ENCODE peak calls at places on chromosomes 4 and X, in eight cellular contexts. One of them, this sample, is unnamed.
A peak's percentile ranks its signal among the peaks of the same experiment; 100 is the strongest.

GRCh38 chr4:125650557-125650956 is 335.8 kb downstream of the FAT4 start:
- DNase-seq in psoas muscle: no peak
- DNase-seq in pancreas: no peak
- DNase-seq in cardiac muscle cell: no peak
- DNase-seq in PC-3: no peak
- DNase-seq in left ventricle myocardium inferior: no peak
- DNase-seq in BE2C: no peak
- DNase-seq in right cardiac atrium: no peak
- DNase-seq in this sample: no peak

GRCh38 chr4:183563874-183564273 is 59.0 kb downstream of the ING2 start:
- DNase-seq in psoas muscle: no peak
- DNase-seq in pancreas: no peak
- DNase-seq in cardiac muscle cell: peak; percentile 27
- DNase-seq in PC-3: peak; percentile 42
- DNase-seq in left ventricle myocardium inferior: no peak
- DNase-seq in BE2C: no peak
- DNase-seq in right cardiac atrium: no peak
- DNase-seq in this sample: no peak

GRCh38 chrX:7170903-7171302 is 22.9 kb upstream of the PUDP start:
- DNase-seq in psoas muscle: no peak
- DNase-seq in pancreas: no peak
- DNase-seq in cardiac muscle cell: peak; percentile 13
- DNase-seq in PC-3: peak; percentile 43
- DNase-seq in left ventricle myocardium inferior: no peak
- DNase-seq in BE2C: peak; percentile 39
- DNase-seq in right cardiac atrium: no peak
- DNase-seq in this sample: peak; percentile 62

GRCh38 chr4:109432676-109433075 is 939 bp upstream of the SEC24B start:
- DNase-seq in psoas muscle: no peak
- DNase-seq in pancreas: no peak
- DNase-seq in cardiac muscle cell: peak; percentile 83
- DNase-seq in PC-3: no peak
- DNase-seq in left ventricle myocardium inferior: no peak
- DNase-seq in BE2C: no peak
- DNase-seq in right cardiac atrium: no peak
- DNase-seq in this sample: no peak

GRCh38 chrX:114071412-114071811 is 512.5 kb upstream of the HTR2C start:
- DNase-seq in psoas muscle: no peak
- DNase-seq in pancreas: no peak
- DNase-seq in cardiac muscle cell: no peak
- DNase-seq in PC-3: no peak
- DNase-seq in left ventricle myocardium inferior: no peak
- DNase-seq in BE2C: no peak
- DNase-seq in right cardiac atrium: no peak
- DNase-seq in this sample: no peak

GRCh38 chr4:54988655-54989054 is 136.7 kb downstream of the KDR start:
- DNase-seq in psoas muscle: no peak
- DNase-seq in pancreas: no peak
- DNase-seq in cardiac muscle cell: no peak
- DNase-seq in PC-3: no peak
- DNase-seq in left ventricle myocardium inferior: no peak
- DNase-seq in BE2C: no peak
- DNase-seq in right cardiac atrium: no peak
- DNase-seq in this sample: no peak

GRCh38 chr4:8911311-8912088 is 39.9 kb upstream of the HMX1 start:
- DNase-seq in psoas muscle: no peak
- DNase-seq in pancreas: no peak
- DNase-seq in cardiac muscle cell: no peak
- DNase-seq in PC-3: no peak
- DNase-seq in left ventricle myocardium inferior: no peak
- DNase-seq in BE2C: no peak
- DNase-seq in right cardiac atrium: no peak
- DNase-seq in this sample: no peak

GRCh38 chr4:153724606-153725005 is 35.2 kb downstream of the RNF175 start:
- DNase-seq in psoas muscle: no peak
- DNase-seq in pancreas: no peak
- DNase-seq in cardiac muscle cell: no peak
- DNase-seq in PC-3: no peak
- DNase-seq in left ventricle myocardium inferior: no peak
- DNase-seq in BE2C: no peak
- DNase-seq in right cardiac atrium: no peak
- DNase-seq in this sample: no peak

GRCh38 chrX:53239474-53239873 is 14.5 kb upstream of the KDM5C start:
- DNase-seq in psoas muscle: no peak
- DNase-seq in pancreas: no peak
- DNase-seq in cardiac muscle cell: no peak
- DNase-seq in PC-3: peak; percentile 29
- DNase-seq in left ventricle myocardium inferior: no peak
- DNase-seq in BE2C: peak; percentile 63
- DNase-seq in right cardiac atrium: no peak
- DNase-seq in this sample: peak; percentile 67

GRCh38 chrX:55452825-55453124 is 848 bp downstream of the MAGEH1 start:
- DNase-seq in psoas muscle: no peak
- DNase-seq in pancreas: no peak
- DNase-seq in cardiac muscle cell: no peak
- DNase-seq in PC-3: no peak
- DNase-seq in left ventricle myocardium inferior: no peak
- DNase-seq in BE2C: no peak
- DNase-seq in right cardiac atrium: no peak
- DNase-seq in this sample: no peak
- H3K4me3 ChIP-seq in psoas muscle: peak overlapping the region; percentile 76
- H3K4me3 ChIP-seq in pancreas: peak overlapping the region; percentile 50
- H3K4me3 ChIP-seq in cardiac muscle cell: peak overlapping the region; percentile 56
- H3K4me3 ChIP-seq in PC-3: peak overlapping the region; percentile 63
- H3K4me3 ChIP-seq in left ventricle myocardium inferior: peak overlapping the region; percentile 79
- H3K4me3 ChIP-seq in BE2C: peak overlapping the region; percentile 83
- H3K4me3 ChIP-seq in right cardiac atrium: peak overlapping the region; percentile 90
- H3K4me3 ChIP-seq in this sample: peak overlapping the region; percentile 43

DNA sequence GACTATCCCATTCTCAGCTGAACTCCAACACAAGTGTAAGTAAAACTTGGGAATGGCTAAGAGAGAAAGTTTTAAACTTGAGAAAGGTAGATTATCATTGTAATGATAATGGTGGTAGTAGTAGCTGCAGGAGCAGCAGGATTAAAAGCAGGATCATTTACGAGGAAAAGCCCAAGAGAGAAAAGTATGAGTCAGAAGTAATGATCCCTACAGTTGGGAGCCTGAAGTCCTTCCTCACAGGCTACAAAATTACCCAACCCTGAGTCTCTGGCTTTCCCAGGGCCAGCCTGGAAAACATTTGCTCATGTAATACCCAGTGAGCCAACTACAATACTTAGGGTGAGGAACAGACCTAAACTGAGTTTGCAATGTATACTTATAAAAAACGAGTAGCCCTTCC is 4.4 kb upstream of the PRDM8 start:
- DNase-seq in psoas muscle: no peak
- DNase-seq in pancreas: no peak
- DNase-seq in cardiac muscle cell: peak; percentile 49
- DNase-seq in PC-3: peak; percentile 68
- DNase-seq in left ventricle myocardium inferior: no peak
- DNase-seq in BE2C: no peak
- DNase-seq in right cardiac atrium: no peak
- DNase-seq in this sample: no peak
- H3K27me3 ChIP-seq in psoas muscle: peaks cover 12% of the 10 kb centered on the region
- H3K27me3 ChIP-seq in pancreas: peaks cover 50% of the 10 kb centered on the region
- H3K27me3 ChIP-seq in cardiac muscle cell: peaks cover 100% of the 10 kb centered on the region
- H3K27me3 ChIP-seq in PC-3: no peaks in the 10 kb centered on the region
- H3K27me3 ChIP-seq in left ventricle myocardium inferior: peaks cover 99% of the 10 kb centered on the region
- H3K27me3 ChIP-seq in BE2C: peaks cover 18% of the 10 kb centered on the region
- H3K27me3 ChIP-seq in right cardiac atrium: peaks cover 5% of the 10 kb centered on the region
- H3K27me3 ChIP-seq in this sample: no peaks in the 10 kb centered on the region

GRCh38 chr4:40234519-40235039 is 37.7 kb downstream of the RHOH start:
- DNase-seq in psoas muscle: no peak
- DNase-seq in pancreas: no peak
- DNase-seq in cardiac muscle cell: no peak
- DNase-seq in PC-3: no peak
- DNase-seq in left ventricle myocardium inferior: no peak
- DNase-seq in BE2C: no peak
- DNase-seq in right cardiac atrium: no peak
- DNase-seq in this sample: no peak

GRCh38 chr4:40233227-40233626 is 36.4 kb downstream of the RHOH start:
- DNase-seq in psoas muscle: no peak
- DNase-seq in pancreas: no peak
- DNase-seq in cardiac muscle cell: no peak
- DNase-seq in PC-3: no peak
- DNase-seq in left ventricle myocardium inferior: no peak
- DNase-seq in BE2C: no peak
- DNase-seq in right cardiac atrium: no peak
- DNase-seq in this sample: no peak

GRCh38 chr4:40231464-40231863 is 34.6 kb downstream of the RHOH start:
- DNase-seq in psoas muscle: no peak
- DNase-seq in pancreas: no peak
- DNase-seq in cardiac muscle cell: no peak
- DNase-seq in PC-3: no peak
- DNase-seq in left ventricle myocardium inferior: no peak
- DNase-seq in BE2C: no peak
- DNase-seq in right cardiac atrium: no peak
- DNase-seq in this sample: no peak

GRCh38 chr4:40228497-40229365 is 31.9 kb downstream of the RHOH start:
- DNase-seq in psoas muscle: no peak
- DNase-seq in pancreas: no peak
- DNase-seq in cardiac muscle cell: no peak
- DNase-seq in PC-3: peak; percentile 21
- DNase-seq in left ventricle myocardium inferior: no peak
- DNase-seq in BE2C: no peak
- DNase-seq in right cardiac atrium: no peak
- DNase-seq in this sample: peak; percentile 22

GRCh38 chr4:40232610-40233009 is 35.8 kb downstream of the RHOH start:
- DNase-seq in psoas muscle: no peak
- DNase-seq in pancreas: no peak
- DNase-seq in cardiac muscle cell: no peak
- DNase-seq in PC-3: no peak
- DNase-seq in left ventricle myocardium inferior: no peak
- DNase-seq in BE2C: no peak
- DNase-seq in right cardiac atrium: no peak
- DNase-seq in this sample: no peak
- H3K4me1 ChIP-seq in psoas muscle: no peaks in the 10 kb centered on the region
- H3K4me1 ChIP-seq in pancreas: no peaks in the 10 kb centered on the region
- H3K4me1 ChIP-seq in cardiac muscle cell: no peaks in the 10 kb centered on the region
- H3K4me1 ChIP-seq in PC-3: no peaks in the 10 kb centered on the region
- H3K4me1 ChIP-seq in left ventricle myocardium inferior: no peaks in the 10 kb centered on the region
- H3K4me1 ChIP-seq in BE2C: no peaks in the 10 kb centered on the region
- H3K4me1 ChIP-seq in right cardiac atrium: no peaks in the 10 kb centered on the region
- H3K4me1 ChIP-seq in this sample: no peaks in the 10 kb centered on the region

DNA sequence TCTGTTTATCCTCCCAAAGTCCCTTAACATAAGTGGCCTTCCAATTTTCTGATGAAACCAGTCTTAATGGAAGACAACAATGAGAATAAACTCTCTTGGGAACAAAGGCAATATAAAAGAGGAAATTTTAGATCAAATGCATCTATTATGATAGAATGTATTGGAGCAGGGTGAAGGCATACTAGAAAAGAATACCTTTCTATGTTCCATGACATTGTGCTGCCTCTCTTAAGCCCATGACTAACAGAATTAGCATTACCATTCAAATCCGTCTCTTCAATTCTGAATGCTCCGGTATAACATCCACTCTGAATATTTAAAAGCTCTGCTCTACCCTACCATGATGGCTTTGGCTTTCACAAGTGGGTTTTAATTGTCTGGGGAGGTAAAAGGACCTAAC is 1878.4 kb downstream of the ARAP2 start:
- DNase-seq in psoas muscle: no peak
- DNase-seq in pancreas: no peak
- DNase-seq in cardiac muscle cell: no peak
- DNase-seq in PC-3: no peak
- DNase-seq in left ventricle myocardium inferior: no peak
- DNase-seq in BE2C: no peak
- DNase-seq in right cardiac atrium: no peak
- DNase-seq in this sample: peak; percentile 95
- H3K4me3 ChIP-seq in psoas muscle: no peak overlapping the region
- H3K4me3 ChIP-seq in pancreas: no peak overlapping the region
- H3K4me3 ChIP-seq in cardiac muscle cell: no peak overlapping the region
- H3K4me3 ChIP-seq in PC-3: no peak overlapping the region
- H3K4me3 ChIP-seq in left ventricle myocardium inferior: no peak overlapping the region
- H3K4me3 ChIP-seq in BE2C: no peak overlapping the region
- H3K4me3 ChIP-seq in right cardiac atrium: no peak overlapping the region
- H3K4me3 ChIP-seq in this sample: no peak overlapping the region

GRCh38 chrX:25005382-25006185 is 10.2 kb downstream of the ARX start:
- DNase-seq in psoas muscle: no peak
- DNase-seq in pancreas: no peak
- DNase-seq in cardiac muscle cell: no peak
- DNase-seq in PC-3: no peak
- DNase-seq in left ventricle myocardium inferior: no peak
- DNase-seq in BE2C: no peak
- DNase-seq in right cardiac atrium: peak; percentile 37
- DNase-seq in this sample: no peak

GRCh38 chrX:25004040-25004439 is 11.7 kb downstream of the ARX start:
- DNase-seq in psoas muscle: no peak
- DNase-seq in pancreas: no peak
- DNase-seq in cardiac muscle cell: no peak
- DNase-seq in PC-3: no peak
- DNase-seq in left ventricle myocardium inferior: no peak
- DNase-seq in BE2C: no peak
- DNase-seq in right cardiac atrium: no peak
- DNase-seq in this sample: no peak

GRCh38 chrX:25003066-25003849 is 12.5 kb downstream of the ARX start:
- DNase-seq in psoas muscle: no peak
- DNase-seq in pancreas: no peak
- DNase-seq in cardiac muscle cell: no peak
- DNase-seq in PC-3: no peak
- DNase-seq in left ventricle myocardium inferior: no peak
- DNase-seq in BE2C: no peak
- DNase-seq in right cardiac atrium: peak; percentile 17
- DNase-seq in this sample: no peak

GRCh38 chrX:25005034-25005381 is 10.8 kb downstream of the ARX start:
- DNase-seq in psoas muscle: no peak
- DNase-seq in pancreas: no peak
- DNase-seq in cardiac muscle cell: no peak
- DNase-seq in PC-3: no peak
- DNase-seq in left ventricle myocardium inferior: no peak
- DNase-seq in BE2C: no peak
- DNase-seq in right cardiac atrium: no peak
- DNase-seq in this sample: no peak

DNA sequence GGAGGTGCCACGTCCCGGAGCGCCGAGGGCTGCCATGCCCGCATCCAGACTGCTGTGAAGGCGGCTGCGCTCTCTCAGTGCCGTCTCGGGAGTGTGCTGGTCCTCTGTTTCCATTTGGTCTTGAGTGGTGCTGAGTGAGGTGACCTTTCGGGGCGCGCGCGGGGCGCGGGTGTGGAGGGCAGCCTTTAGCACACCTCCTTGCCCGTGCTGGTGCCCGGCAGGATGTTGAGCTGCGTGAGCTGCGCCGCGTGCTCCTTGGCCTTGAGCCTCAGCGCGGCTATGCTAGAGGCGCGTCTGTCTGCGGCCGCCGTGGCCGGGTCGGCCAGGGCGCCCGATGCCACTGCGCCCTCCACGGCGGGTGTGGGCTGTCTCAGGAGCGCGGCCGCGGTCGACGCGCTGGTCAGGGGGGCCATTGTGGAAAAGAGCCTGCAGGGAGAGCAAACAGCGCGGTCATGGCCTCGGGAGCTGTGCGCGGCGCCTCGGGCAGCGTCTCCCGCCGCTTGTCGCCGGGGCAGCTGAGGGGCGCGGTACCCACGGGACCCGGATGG is 11.2 kb downstream of the ARX start:
- DNase-seq in psoas muscle: no peak
- DNase-seq in pancreas: no peak
- DNase-seq in cardiac muscle cell: no peak
- DNase-seq in PC-3: no peak
- DNase-seq in left ventricle myocardium inferior: no peak
- DNase-seq in BE2C: no peak
- DNase-seq in right cardiac atrium: no peak
- DNase-seq in this sample: no peak
- H3K27me3 ChIP-seq in psoas muscle: no peaks in the 10 kb centered on the region
- H3K27me3 ChIP-seq in pancreas: peaks cover 46% of the 10 kb centered on the region
- H3K27me3 ChIP-seq in cardiac muscle cell: peaks cover 100% of the 10 kb centered on the region
- H3K27me3 ChIP-seq in PC-3: peaks cover 64% of the 10 kb centered on the region
- H3K27me3 ChIP-seq in left ventricle myocardium inferior: peaks cover 78% of the 10 kb centered on the region
- H3K27me3 ChIP-seq in BE2C: peaks cover 47% of the 10 kb centered on the region
- H3K27me3 ChIP-seq in right cardiac atrium: no peaks in the 10 kb centered on the region
- H3K27me3 ChIP-seq in this sample: no peaks in the 10 kb centered on the region

This sample was measured in HAP-1.